ENCODE peak calls at places on chromosome 9, in ten cellular contexts. C is cardiac fibroblast; S is M059J; I is AG09309; V is NCI-H226; M is H9; K is kidney glomerular epithelial cell; Y is effector memory CD4-positive, alpha-beta T cell; O is NCI-H2081; P is activated CD4-positive, alpha-beta T cell treated with anti-CD3 and anti-CD28 coated beads, Interleukin-2, amount 50 U/mL, for 4 hours. N is an unnamed sample.
A peak's percentile ranks its signal among the peaks of the same experiment; 100 is the strongest.

GRCh38 chr9:105173306-105173705 is 71.1 kb upstream of the SLC44A1 start:
- DNase-seq in C (no peak), S (no peak), I (no peak), V (no peak), M (peak; percentile 74), K (no peak), Y (no peak), O (peak; percentile 23), P (no peak), N (no peak)

GRCh38 chr9:92036411-92036746 is 78.8 kb downstream of the SPTLC1 start:
- DNase-seq in C (no peak), S (no peak), I (no peak), V (no peak), M (no peak), K (no peak), Y (no peak), O (no peak), P (no peak), N (no peak)

GRCh38 chr9:130368631-130369103 is 76.1 kb upstream of the ASS1 start:
- DNase-seq in C (no peak), S (peak; percentile 48), I (no peak), V (no peak), M (no peak), K (no peak), Y (no peak), O (no peak), P (peak; percentile 8), N (no peak)

GRCh38 chr9:96612966-96613589 is 6.6 kb downstream of the CDC14B start:
- DNase-seq in C (no peak), S (no peak), I (no peak), V (peak; percentile 39), M (no peak), K (no peak), Y (no peak), O (no peak), P (no peak), N (no peak)

GRCh38 chr9:75120661-75121060 is 32.3 kb downstream of the OSTF1 start:
- DNase-seq in C (no peak), S (no peak), I (no peak), V (no peak), M (no peak), K (no peak), Y (no peak), O (no peak), P (no peak), N (no peak)

GRCh38 chr9:91100878-91101450 is 260.8 kb downstream of the AUH start:
- DNase-seq in C (peak; percentile 76), S (peak; percentile 32), I (no peak), V (no peak), M (no peak), K (no peak), Y (no peak), O (no peak), P (no peak), N (no peak)

GRCh38 chr9:127818574-127818973 is 15.9 kb downstream of the FPGS start:
- DNase-seq in C (no peak), S (no peak), I (no peak), V (no peak), M (no peak), K (no peak), Y (no peak), O (no peak), P (no peak), N (no peak)

GRCh38 chr9:107437716-107438115 is 51.9 kb downstream of the KLF4 start:
- DNase-seq in C (no peak), S (no peak), I (no peak), V (no peak), M (no peak), K (no peak), Y (no peak), O (no peak), P (no peak), N (no peak)

GRCh38 chr9:103168254-103168653 is 173.1 kb downstream of the CYLC2 start:
- DNase-seq in C (no peak), S (no peak), I (no peak), V (no peak), M (no peak), K (no peak), Y (no peak), O (no peak), P (no peak), N (no peak)

GRCh38 chr9:76018244-76018643 is 127.8 kb downstream of the PCSK5 start:
- DNase-seq in C (no peak), S (no peak), I (no peak), V (no peak), M (no peak), K (no peak), Y (no peak), O (no peak), P (no peak), N (no peak)

GRCh38 chr9:136087741-136088480 is 7.2 kb downstream of the NACC2 start:
- DNase-seq in C (no peak), S (no peak), I (no peak), V (no peak), M (peak; percentile 23), K (no peak), Y (no peak), O (no peak), P (no peak), N (no peak)

GRCh38 chr9:137669261-137669672 is 50.5 kb downstream of the EHMT1 start:
- DNase-seq in C (no peak), S (no peak), I (no peak), V (no peak), M (no peak), K (no peak), Y (no peak), O (no peak), P (no peak), N (no peak)

GRCh38 chr9:84620338-84620737 is 49.2 kb upstream of the NTRK2 start:
- DNase-seq in C (no peak), S (no peak), I (no peak), V (no peak), M (no peak), K (no peak), Y (no peak), O (no peak), P (no peak), N (no peak)

GRCh38 chr9:137194388-137194787 is 5.9 kb downstream of the SSNA1 start:
- DNase-seq in C (no peak), S (no peak), I (no peak), V (no peak), M (no peak), K (no peak), Y (no peak), O (no peak), P (no peak), N (no peak)

GRCh38 chr9:90331826-90332575 is 310.6 kb downstream of the DIRAS2 start:
- DNase-seq in C (peak; percentile 63), S (no peak), I (peak; percentile 2), V (peak; percentile 36), M (no peak), K (peak; percentile 59), Y (no peak), O (no peak), P (no peak), N (no peak)

GRCh38 chr9:21095561-21095960 is 17.8 kb upstream of the IFNB1 start:
- DNase-seq in C (no peak), S (no peak), I (no peak), V (peak; percentile 4), M (no peak), K (no peak), Y (no peak), O (no peak), P (no peak), N (no peak)

GRCh38 chr9:4226331-4227250 is 73.3 kb downstream of the GLIS3 start:
- DNase-seq in C (no peak), S (peak; percentile 50), I (no peak), V (peak; percentile 91), M (peak; percentile 33), K (no peak), Y (no peak), O (no peak), P (no peak), N (no peak)

GRCh38 chr9:107260437-107261081 is 22.5 kb upstream of the RAD23B start:
- DNase-seq in C (no peak), S (peak; percentile 67), I (no peak), V (no peak), M (no peak), K (no peak), Y (no peak), O (peak; percentile 30), P (no peak), N (no peak)

GRCh38 chr9:84652496-84653081 is 16.9 kb upstream of the NTRK2 start:
- DNase-seq in C (no peak), S (peak; percentile 55), I (no peak), V (no peak), M (no peak), K (peak; percentile 60), Y (no peak), O (no peak), P (no peak), N (no peak)

N was measured in activated CD8-positive, alpha-beta memory T cell treated with anti-CD3 and anti-CD28 coated beads for 1 hour.